ENCODE peak calls at places on chromosome 2, in four cellular contexts. One of them, this sample, is unnamed.

GRCh38 chr2:155368934-155369333 is 670.4 kb downstream of the KCNJ3 start:
- DNase-seq in K562: no peak
- DNase-seq in HCT116: peak; percentile 3
- DNase-seq in SK-N-SH: no peak
- DNase-seq in this sample: no peak

GRCh38 chr2:25297738-25298137 is 44.0 kb downstream of the DNMT3A start:
- DNase-seq in K562: no peak
- DNase-seq in HCT116: no peak
- DNase-seq in SK-N-SH: no peak
- DNase-seq in this sample: no peak

GRCh38 chr2:31729442-31730092 is 148.8 kb upstream of the SRD5A2 start:
- DNase-seq in K562: peak; percentile 21
- DNase-seq in HCT116: peak; percentile 54
- DNase-seq in SK-N-SH: peak; percentile 36
- DNase-seq in this sample: peak; percentile 42

GRCh38 chr2:8684885-8685696 is 3.2 kb downstream of the ID2 start:
- DNase-seq in K562: peak; percentile 56
- DNase-seq in HCT116: peak; percentile 45
- DNase-seq in SK-N-SH: no peak
- DNase-seq in this sample: peak; percentile 91

GRCh38 chr2:216370961-216371633 is 1.2 kb downstream of the MARCHF4 start:
- DNase-seq in K562: no peak
- DNase-seq in HCT116: no peak
- DNase-seq in SK-N-SH: peak; percentile 82
- DNase-seq in this sample: no peak

GRCh38 chr2:191180712-191181111 is 29.9 kb upstream of the STAT4 start:
- DNase-seq in K562: no peak
- DNase-seq in HCT116: no peak
- DNase-seq in SK-N-SH: no peak
- DNase-seq in this sample: no peak

GRCh38 chr2:215874418-215874817 is 138.9 kb downstream of the MREG start:
- DNase-seq in K562: no peak
- DNase-seq in HCT116: no peak
- DNase-seq in SK-N-SH: no peak
- DNase-seq in this sample: no peak

GRCh38 chr2:62672601-62673000 is 32.9 kb upstream of the EHBP1 start:
- DNase-seq in K562: no peak
- DNase-seq in HCT116: no peak
- DNase-seq in SK-N-SH: no peak
- DNase-seq in this sample: peak; percentile 90

GRCh38 chr2:106065983-106066826 is 127.9 kb downstream of the UXS1 start:
- DNase-seq in K562: no peak
- DNase-seq in HCT116: no peak
- DNase-seq in SK-N-SH: peak; percentile 21
- DNase-seq in this sample: no peak

GRCh38 chr2:128451084-128451483 is 132.4 kb upstream of the HS6ST1 start:
- DNase-seq in K562: no peak
- DNase-seq in HCT116: no peak
- DNase-seq in SK-N-SH: no peak
- DNase-seq in this sample: no peak

GRCh38 chr2:24816884-24817283 is 23.7 kb downstream of the CENPO start:
- DNase-seq in K562: no peak
- DNase-seq in HCT116: no peak
- DNase-seq in SK-N-SH: peak; percentile 21
- DNase-seq in this sample: no peak

GRCh38 chr2:42180300-42180699 is 11.1 kb downstream of the EML4 start:
- DNase-seq in K562: no peak
- DNase-seq in HCT116: no peak
- DNase-seq in SK-N-SH: no peak
- DNase-seq in this sample: no peak

GRCh38 chr2:75574106-75574505 is 13.4 kb upstream of the EVA1A start:
- DNase-seq in K562: no peak
- DNase-seq in HCT116: no peak
- DNase-seq in SK-N-SH: no peak
- DNase-seq in this sample: no peak

GRCh38 chr2:100554788-100555407 is 7.9 kb upstream of the PDCL3 start:
- DNase-seq in K562: no peak
- DNase-seq in HCT116: no peak
- DNase-seq in SK-N-SH: no peak
- DNase-seq in this sample: no peak

GRCh38 chr2:238376884-238377391 is 49.8 kb upstream of the ASB1 start:
- DNase-seq in K562: no peak
- DNase-seq in HCT116: no peak
- DNase-seq in SK-N-SH: no peak
- DNase-seq in this sample: no peak

GRCh38 chr2:60485055-60485454 is 68.4 kb downstream of the BCL11A start:
- DNase-seq in K562: no peak
- DNase-seq in HCT116: no peak
- DNase-seq in SK-N-SH: no peak
- DNase-seq in this sample: no peak

GRCh38 chr2:96669539-96670215 is 27.1 kb downstream of the FER1L5 start:
- DNase-seq in K562: no peak
- DNase-seq in HCT116: no peak
- DNase-seq in SK-N-SH: no peak
- DNase-seq in this sample: no peak

GRCh38 chr2:55776966-55777365 is 83.3 kb upstream of the PNPT1 start:
- DNase-seq in K562: no peak
- DNase-seq in HCT116: no peak
- DNase-seq in SK-N-SH: no peak
- DNase-seq in this sample: no peak

GRCh38 chr2:35410431-35411061 is 945.0 kb upstream of the CRIM1 start:
- DNase-seq in K562: peak; percentile 41
- DNase-seq in HCT116: no peak
- DNase-seq in SK-N-SH: peak; percentile 45
- DNase-seq in this sample: peak; percentile 55

GRCh38 chr2:239883326-239884050 is 141.7 kb downstream of the NDUFA10 start:
- DNase-seq in K562: no peak
- DNase-seq in HCT116: no peak
- DNase-seq in SK-N-SH: no peak
- DNase-seq in this sample: no peak

GRCh38 chr2:160358051-160358450 is 135.6 kb downstream of the RBMS1 start:
- DNase-seq in K562: no peak
- DNase-seq in HCT116: no peak
- DNase-seq in SK-N-SH: no peak
- DNase-seq in this sample: no peak

GRCh38 chr2:217090884-217091283 is 231.0 kb upstream of the TNP1 start:
- DNase-seq in K562: no peak
- DNase-seq in HCT116: no peak
- DNase-seq in SK-N-SH: no peak
- DNase-seq in this sample: no peak

GRCh38 chr2:27086722-27087446 is at the start of gene KHK:
- DNase-seq in K562: peak; percentile 75
- DNase-seq in HCT116: no peak
- DNase-seq in SK-N-SH: peak; percentile 90
- DNase-seq in this sample: peak; percentile 75

GRCh38 chr2:120448961-120449421 is 103.1 kb downstream of the INHBB start:
- DNase-seq in K562: no peak
- DNase-seq in HCT116: no peak
- DNase-seq in SK-N-SH: no peak
- DNase-seq in this sample: no peak

GRCh38 chr2:73999881-74000597 is 15.3 kb downstream of the TET3 start:
- DNase-seq in K562: no peak
- DNase-seq in HCT116: no peak
- DNase-seq in SK-N-SH: no peak
- DNase-seq in this sample: peak; percentile 66

GRCh38 chr2:53913721-53914120 is 54.0 kb upstream of the GPR75 start:
- DNase-seq in K562: no peak
- DNase-seq in HCT116: no peak
- DNase-seq in SK-N-SH: no peak
- DNase-seq in this sample: no peak

GRCh38 chr2:43519711-43520221 is 76.1 kb downstream of the THADA start:
- DNase-seq in K562: no peak
- DNase-seq in HCT116: no peak
- DNase-seq in SK-N-SH: no peak
- DNase-seq in this sample: no peak

GRCh38 chr2:101981484-101981883 is 10.3 kb upstream of the IL1R2 start:
- DNase-seq in K562: no peak
- DNase-seq in HCT116: no peak
- DNase-seq in SK-N-SH: no peak
- DNase-seq in this sample: no peak

GRCh38 chr2:47274054-47274779 is 119.1 kb upstream of the STPG4 start:
- DNase-seq in K562: no peak
- DNase-seq in HCT116: no peak
- DNase-seq in SK-N-SH: no peak
- DNase-seq in this sample: no peak

GRCh38 chr2:177753682-177754475 is 318.7 kb downstream of the PDE11A start:
- DNase-seq in K562: peak; percentile 55
- DNase-seq in HCT116: peak; percentile 24
- DNase-seq in SK-N-SH: peak; percentile 41
- DNase-seq in this sample: peak; percentile 40

GRCh38 chr2:147632193-147632592 is 212.6 kb upstream of the ACVR2A start:
- DNase-seq in K562: no peak
- DNase-seq in HCT116: no peak
- DNase-seq in SK-N-SH: no peak
- DNase-seq in this sample: no peak

GRCh38 chr2:9422321-9423099 is 818 bp downstream of the ITGB1BP1 start:
- DNase-seq in K562: peak; percentile 58
- DNase-seq in HCT116: peak; percentile 18
- DNase-seq in SK-N-SH: peak; percentile 74
- DNase-seq in this sample: no peak

GRCh38 chr2:169426069-169426663 is 53.1 kb upstream of the BBS5 start:
- DNase-seq in K562: no peak
- DNase-seq in HCT116: no peak
- DNase-seq in SK-N-SH: no peak
- DNase-seq in this sample: no peak

GRCh38 chr2:101330253-101330921 is 21.9 kb upstream of the RNF149 start:
- DNase-seq in K562: no peak
- DNase-seq in HCT116: no peak
- DNase-seq in SK-N-SH: no peak
- DNase-seq in this sample: peak; percentile 56

GRCh38 chr2:64485302-64485701 is 31.3 kb downstream of the LGALSL start:
- DNase-seq in K562: no peak
- DNase-seq in HCT116: no peak
- DNase-seq in SK-N-SH: no peak
- DNase-seq in this sample: no peak

GRCh38 chr2:138780451-138780880 is 276 bp upstream of the NXPH2 start:
- DNase-seq in K562: no peak
- DNase-seq in HCT116: no peak
- DNase-seq in SK-N-SH: no peak
- DNase-seq in this sample: no peak

GRCh38 chr2:138841459-138841858 is 61.3 kb upstream of the NXPH2 start:
- DNase-seq in K562: no peak
- DNase-seq in HCT116: no peak
- DNase-seq in SK-N-SH: no peak
- DNase-seq in this sample: no peak

GRCh38 chr2:56448999-56449431 is 265.2 kb downstream of the CCDC85A start:
- DNase-seq in K562: no peak
- DNase-seq in HCT116: no peak
- DNase-seq in SK-N-SH: no peak
- DNase-seq in this sample: peak; percentile 87

GRCh38 chr2:233915133-233915532 is 2.0 kb upstream of the TRPM8 start:
- DNase-seq in K562: no peak
- DNase-seq in HCT116: no peak
- DNase-seq in SK-N-SH: peak; percentile 32
- DNase-seq in this sample: no peak

GRCh38 chr2:233919319-233919718 is 2.1 kb downstream of the TRPM8 start:
- DNase-seq in K562: no peak
- DNase-seq in HCT116: no peak
- DNase-seq in SK-N-SH: no peak
- DNase-seq in this sample: no peak

GRCh38 chr2:233919938-233920337 is 2.8 kb downstream of the TRPM8 start:
- DNase-seq in K562: no peak
- DNase-seq in HCT116: no peak
- DNase-seq in SK-N-SH: no peak
- DNase-seq in this sample: no peak

GRCh38 chr2:233912799-233913423 is 4.3 kb upstream of the TRPM8 start:
- DNase-seq in K562: no peak
- DNase-seq in HCT116: no peak
- DNase-seq in SK-N-SH: no peak
- DNase-seq in this sample: peak; percentile 65

GRCh38 chr2:233917146-233917545 is at the start of gene TRPM8:
- DNase-seq in K562: no peak
- DNase-seq in HCT116: no peak
- DNase-seq in SK-N-SH: no peak
- DNase-seq in this sample: no peak
- H3K27me3 ChIP-seq in K562: no peaks in the 10 kb centered on the region
- H3K27me3 ChIP-seq in HCT116: peaks cover 28% of the 10 kb centered on the region
- H3K27me3 ChIP-seq in SK-N-SH: peaks cover 4% of the 10 kb centered on the region
- H3K27me3 ChIP-seq in this sample: no peaks in the 10 kb centered on the region

GRCh38 chr2:121667618-121668017 is 18.4 kb upstream of the CLASP1 start:
- DNase-seq in K562: no peak
- DNase-seq in HCT116: no peak
- DNase-seq in SK-N-SH: no peak
- DNase-seq in this sample: no peak
- H3K27me3 ChIP-seq in K562: no peaks in the 10 kb centered on the region
- H3K27me3 ChIP-seq in HCT116: no peaks in the 10 kb centered on the region
- H3K27me3 ChIP-seq in SK-N-SH: no peaks in the 10 kb centered on the region
- H3K27me3 ChIP-seq in this sample: no peaks in the 10 kb centered on the region

DNA sequence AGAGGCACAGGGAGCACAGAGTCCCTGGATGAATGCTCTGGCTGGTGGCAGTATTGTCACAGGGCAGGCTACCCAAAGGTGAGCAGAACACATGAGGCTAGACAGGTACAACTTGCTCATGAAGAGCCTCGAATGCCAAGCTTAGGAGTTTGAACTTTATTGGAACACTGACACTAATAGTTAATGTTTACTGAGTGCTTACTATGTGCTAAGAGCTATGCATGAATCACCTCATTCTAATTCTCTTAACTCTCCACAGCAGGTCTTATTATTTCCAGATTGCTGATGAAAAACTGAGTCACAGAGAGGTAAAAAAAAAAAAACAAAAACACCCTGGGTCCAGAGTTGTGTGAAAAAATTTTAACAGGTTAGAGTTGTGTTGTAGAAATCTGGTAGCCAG is 6.1 kb upstream of the EMX1 start:
- DNase-seq in K562: no peak
- DNase-seq in HCT116: no peak
- DNase-seq in SK-N-SH: no peak
- DNase-seq in this sample: no peak
- H3K27me3 ChIP-seq in K562: peaks cover 35% of the 10 kb centered on the region
- H3K27me3 ChIP-seq in HCT116: peaks cover 17% of the 10 kb centered on the region
- H3K27me3 ChIP-seq in SK-N-SH: peaks cover 83% of the 10 kb centered on the region
- H3K27me3 ChIP-seq in this sample: no peaks in the 10 kb centered on the region

DNA sequence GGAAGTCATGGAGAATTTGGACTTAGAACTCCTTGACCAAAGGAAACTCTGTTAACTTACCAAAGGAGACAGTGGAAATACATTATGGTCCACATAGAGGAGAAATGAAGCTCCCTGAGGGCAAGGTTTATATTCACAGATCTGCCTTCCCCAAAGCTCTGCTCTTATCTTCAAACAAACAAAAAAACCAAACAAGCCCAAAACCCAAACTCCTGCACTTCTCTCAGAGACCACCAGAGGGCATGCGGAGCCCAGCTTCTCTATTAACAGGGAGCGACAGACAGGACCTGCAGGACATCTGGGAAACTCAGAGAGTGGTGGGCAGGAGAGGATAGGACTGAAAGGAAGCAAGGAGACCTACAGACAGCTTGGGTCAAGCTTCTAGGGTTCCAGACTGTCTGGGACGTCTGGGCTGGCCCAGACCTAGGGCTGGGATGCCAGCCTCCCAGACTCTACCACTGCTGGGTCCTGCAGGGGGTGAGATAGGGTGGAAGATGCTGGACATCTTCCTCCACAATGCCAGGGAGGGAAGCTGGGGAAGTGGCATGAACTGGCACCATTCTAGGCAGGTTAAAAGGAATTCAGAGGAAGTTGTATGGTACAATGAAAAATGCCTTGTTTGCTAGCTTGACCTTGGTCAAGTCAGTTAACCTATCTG is 4.0 kb upstream of the WNT10A start:
- DNase-seq in K562: peak; percentile 57
- DNase-seq in HCT116: peak; percentile 59
- DNase-seq in SK-N-SH: peak; percentile 88
- DNase-seq in this sample: peak; percentile 83
- H3K27me3 ChIP-seq in K562: no peaks in the 10 kb centered on the region
- H3K27me3 ChIP-seq in HCT116: no peaks in the 10 kb centered on the region
- H3K27me3 ChIP-seq in SK-N-SH: peaks cover 39% of the 10 kb centered on the region
- H3K27me3 ChIP-seq in this sample: no peaks in the 10 kb centered on the region